ENCODE peak calls at places on chromosomes 3 and 15, in eight cellular contexts. Q is PC-9, M is AG04450, Y is Peyer's patch, X is hepatocyte, A is psoas muscle, J is ovary, P is dorsolateral prefrontal cortex. H is an unnamed sample.

GRCh38 chr3:38168988-38169363 is 3.6 kb downstream of the OXSR1 start:
- DNase-seq in A (no peak), M (no peak), P (no peak), J (no peak), X (no peak), Y (no peak), Q (no peak), H (no peak)

GRCh38 chr3:172692751-172693310 is 18.0 kb downstream of the NCEH1 start:
- DNase-seq in A (no peak), Q (no peak), P (no peak), Y (no peak), X (no peak), M (no peak), J (no peak), H (no peak)

GRCh38 chr3:190399677-190400076 is 11.7 kb downstream of the CLDN16 start:
- DNase-seq in J (no peak), A (no peak), X (no peak), Y (no peak), M (no peak), Q (no peak), P (no peak), H (no peak)

GRCh38 chr3:183698760-183699159 is 1.2 kb downstream of the YEATS2 start:
- DNase-seq in A (no peak), X (peak), Q (no peak), Y (peak), P (no peak), J (peak), M (no peak), H (no peak)

GRCh38 chr3:66279168-66279567 is 58.4 kb downstream of the SLC25A26 start:
- DNase-seq in Q (no peak), P (no peak), M (no peak), A (no peak), X (no peak), J (no peak), Y (no peak), H (no peak)

GRCh38 chr3:66618066-66618465 is 117.2 kb upstream of the LRIG1 start:
- DNase-seq in Y (no peak), A (no peak), M (peak), X (no peak), P (no peak), Q (no peak), J (no peak), H (no peak)

GRCh38 chr3:138187296-138188012 is at the start of gene ARMC8:
- DNase-seq in M (no peak), Y (peak), X (peak), J (peak), P (peak), Q (peak), A (peak), H (peak)

GRCh38 chr15:43550527-43551363 is 33.3 kb downstream of the MAP1A start:
- DNase-seq in A (peak), M (no peak), P (no peak), J (no peak), Q (no peak), Y (no peak), X (no peak), H (no peak)

GRCh38 chr3:63679181-63679580 is 26.7 kb downstream of the SNTN start:
- DNase-seq in X (no peak), A (no peak), M (no peak), Y (no peak), P (no peak), J (no peak), Q (no peak), H (no peak)

GRCh38 chr3:57281710-57282109 is 10.8 kb downstream of the ASB14 start:
- DNase-seq in P (no peak), Y (no peak), M (no peak), A (no peak), J (no peak), X (no peak), Q (peak), H (no peak)

GRCh38 chr3:45689787-45690145 is 570 bp downstream of the SACM1L start:
- DNase-seq in X (no peak), Y (no peak), Q (no peak), P (no peak), J (no peak), M (no peak), A (no peak), H (no peak)

GRCh38 chr3:45688882-45689786 is at the start of gene SACM1L:
- DNase-seq in A (peak), J (peak), Q (peak), P (peak), M (peak), X (peak), Y (peak), H (peak)

GRCh38 chr3:45690331-45691035 is 1.3 kb downstream of the SACM1L start:
- DNase-seq in J (no peak), M (no peak), A (no peak), P (no peak), Y (no peak), X (no peak), Q (no peak), H (no peak)

GRCh38 chr3:45693941-45694521 is 4.8 kb downstream of the SACM1L start:
- DNase-seq in M (no peak), X (no peak), Y (no peak), P (no peak), Q (no peak), A (no peak), J (no peak), H (no peak)

DNA sequence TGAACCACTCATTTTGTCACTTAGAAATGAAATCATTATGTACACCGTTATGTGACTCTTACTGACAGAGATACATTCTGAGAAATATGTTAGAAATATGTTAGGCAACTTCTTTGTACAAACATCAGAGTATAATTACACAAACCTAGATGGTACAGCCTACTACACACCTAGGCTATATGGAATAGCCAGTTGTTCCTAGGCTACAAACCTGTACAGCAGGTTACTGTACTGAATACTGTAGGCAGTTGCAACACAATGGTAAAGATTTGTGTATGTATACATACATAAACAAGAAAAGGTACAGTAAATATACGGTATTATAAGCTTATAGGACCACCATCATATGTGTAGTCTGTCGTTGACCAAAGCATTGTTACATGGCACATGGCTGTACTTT is 3.7 kb downstream of the SACM1L start:
- DNase-seq in Q (no peak), X (no peak), A (no peak), M (no peak), P (no peak), Y (no peak), J (no peak), H (no peak)
- H3K4me3 ChIP-seq in Q (no peak), X (no peak), A (no peak), M (no peak), P (no peak), Y (no peak), J (no peak), H (no peak)

DNA sequence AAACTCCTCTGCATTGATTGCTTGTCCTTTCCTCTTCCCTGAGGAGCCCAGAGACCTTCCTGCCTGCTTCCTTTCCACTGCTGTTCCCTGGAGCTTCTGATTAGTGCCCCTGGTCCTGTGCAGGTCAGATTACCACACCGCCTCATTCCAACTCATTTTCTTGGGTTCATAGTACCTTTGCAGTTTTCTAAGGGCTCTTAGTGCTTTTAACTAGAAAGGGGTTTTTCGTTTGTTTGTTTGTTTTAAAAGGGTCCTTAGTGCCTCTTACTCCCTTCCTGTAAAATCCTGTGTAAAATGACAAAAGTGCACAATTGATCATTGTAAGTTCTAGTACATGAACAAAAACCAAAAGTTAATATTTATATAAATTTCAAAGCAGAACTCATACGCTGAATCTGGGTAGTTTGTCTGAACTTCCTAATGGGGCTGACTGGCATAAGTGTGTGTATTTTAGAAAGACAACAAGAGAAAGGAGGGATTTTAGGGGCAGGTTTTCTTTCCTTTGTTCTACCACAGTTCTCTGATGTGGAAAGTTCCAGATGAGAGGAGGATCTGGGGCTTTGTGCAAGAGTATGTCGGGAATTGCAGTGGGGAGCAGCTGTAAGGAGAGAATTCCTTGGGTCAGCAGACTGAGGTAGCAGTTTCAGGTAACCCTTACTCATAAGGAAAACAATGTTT is 30.6 kb downstream of the SNRK start:
- DNase-seq in Q (no peak), A (no peak), Y (no peak), X (no peak), P (no peak), M (peak), J (no peak), H (no peak)
- TF ChIP-seq CTCF in Q (no peak), A (no peak), Y (no peak), X (no peak), P (no peak), M (no peak), J (no peak), H (no peak)

DNA sequence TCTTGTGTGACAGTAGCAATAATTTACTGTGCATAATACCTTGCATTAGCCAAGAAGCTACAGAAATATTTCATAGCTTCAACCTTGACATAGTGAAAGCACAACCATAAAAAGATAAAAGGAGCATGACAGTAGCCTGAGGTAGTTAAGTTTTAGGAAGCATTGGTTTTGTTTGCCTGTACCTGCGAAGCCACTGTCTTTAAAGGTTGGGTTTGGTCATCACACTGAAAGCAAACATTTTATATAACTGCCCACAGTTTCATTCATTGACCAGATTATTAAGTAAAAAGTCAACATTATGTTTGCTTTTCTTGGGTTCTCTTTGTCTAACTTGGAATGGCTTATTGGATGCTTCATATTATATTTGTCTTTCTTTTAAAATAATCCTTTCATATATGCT is 450.1 kb upstream of the IL12A start:
- DNase-seq in M (no peak), X (no peak), Y (no peak), Q (no peak), A (no peak), P (no peak), J (no peak), H (no peak)
- H3K4me3 ChIP-seq in M (no peak), X (no peak), Y (no peak), Q (no peak), A (no peak), P (no peak), J (no peak), H (no peak)

GRCh38 chr3:8755564-8756237 is 13.7 kb downstream of the OXTR start:
- DNase-seq in M (no peak), P (no peak), J (no peak), X (no peak), A (no peak), Q (no peak), Y (no peak), H (no peak)
- TF ChIP-seq CTCF in M (peak), P (no peak), J (no peak), X (no peak), A (no peak), Q (peak), Y (no peak), H (no peak)

GRCh38 chr3:4493008-4493930 is at the start of gene ITPR1:
- DNase-seq in A (peak), J (peak), P (peak), X (peak), Q (peak), M (peak), Y (peak), H (peak)

GRCh38 chr3:4497005-4497692 is 4.0 kb downstream of the ITPR1 start:
- DNase-seq in X (no peak), A (no peak), Y (no peak), J (no peak), Q (no peak), P (no peak), M (no peak), H (no peak)

GRCh38 chr3:4494807-4495200 is 1.7 kb downstream of the ITPR1 start:
- DNase-seq in J (no peak), M (no peak), Q (no peak), Y (no peak), P (no peak), X (no peak), A (no peak), H (no peak)

GRCh38 chr3:4493931-4494806 is 1.0 kb downstream of the ITPR1 start:
- DNase-seq in X (peak), J (peak), P (no peak), Y (peak), M (no peak), A (no peak), Q (no peak), H (no peak)

GRCh38 chr3:4495294-4496110 is 2.4 kb downstream of the ITPR1 start:
- DNase-seq in P (no peak), Q (no peak), J (no peak), A (no peak), X (no peak), Y (no peak), M (no peak), H (no peak)
- H3K4me3 ChIP-seq in P (peak), Q (no peak), J (peak), A (peak), X (no peak), Y (peak), M (no peak), H (no peak)

DNA sequence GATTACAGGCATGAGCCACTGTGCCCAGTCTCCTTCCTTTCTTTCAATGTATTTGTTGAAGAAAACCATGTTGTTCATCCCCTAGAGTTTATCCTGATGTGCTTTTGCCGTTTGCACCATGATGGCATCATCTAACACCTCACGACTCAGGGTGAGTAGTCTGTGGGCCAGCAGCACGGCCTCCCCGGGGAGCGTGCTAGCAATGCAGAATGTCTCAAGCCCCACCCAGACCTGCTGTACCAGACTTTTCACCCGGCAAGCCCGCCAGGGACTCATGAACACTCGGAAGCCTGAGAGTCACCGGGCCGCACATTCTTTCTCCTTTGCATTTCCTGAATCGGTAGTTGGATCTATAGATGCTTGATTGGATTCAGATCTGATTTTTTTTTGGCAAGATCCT is 64.6 kb downstream of the RPN1 start:
- DNase-seq in X (no peak), Y (no peak), Q (peak), J (no peak), M (no peak), A (no peak), P (no peak), H (no peak)
- TF ChIP-seq CTCF in X (no peak), Y (no peak), Q (no peak), J (no peak), M (no peak), A (no peak), P (no peak), H (no peak)

GRCh38 chr3:176523114-176523513 is 674.2 kb downstream of the TBL1XR1 start:
- DNase-seq in P (no peak), A (no peak), J (no peak), Y (no peak), M (no peak), Q (no peak), X (no peak), H (no peak)
- H3K4me3 ChIP-seq in P (no peak), A (no peak), J (no peak), Y (no peak), M (no peak), Q (no peak), X (no peak), H (no peak)

GRCh38 chr3:114584734-114585371 is 291.0 kb downstream of the TIGIT start:
- DNase-seq in A (no peak), Y (no peak), J (peak), M (no peak), P (no peak), X (no peak), Q (no peak), H (no peak)
- TF ChIP-seq CTCF in A (no peak), Y (no peak), J (no peak), M (no peak), P (no peak), X (no peak), Q (no peak), H (no peak)

DNA sequence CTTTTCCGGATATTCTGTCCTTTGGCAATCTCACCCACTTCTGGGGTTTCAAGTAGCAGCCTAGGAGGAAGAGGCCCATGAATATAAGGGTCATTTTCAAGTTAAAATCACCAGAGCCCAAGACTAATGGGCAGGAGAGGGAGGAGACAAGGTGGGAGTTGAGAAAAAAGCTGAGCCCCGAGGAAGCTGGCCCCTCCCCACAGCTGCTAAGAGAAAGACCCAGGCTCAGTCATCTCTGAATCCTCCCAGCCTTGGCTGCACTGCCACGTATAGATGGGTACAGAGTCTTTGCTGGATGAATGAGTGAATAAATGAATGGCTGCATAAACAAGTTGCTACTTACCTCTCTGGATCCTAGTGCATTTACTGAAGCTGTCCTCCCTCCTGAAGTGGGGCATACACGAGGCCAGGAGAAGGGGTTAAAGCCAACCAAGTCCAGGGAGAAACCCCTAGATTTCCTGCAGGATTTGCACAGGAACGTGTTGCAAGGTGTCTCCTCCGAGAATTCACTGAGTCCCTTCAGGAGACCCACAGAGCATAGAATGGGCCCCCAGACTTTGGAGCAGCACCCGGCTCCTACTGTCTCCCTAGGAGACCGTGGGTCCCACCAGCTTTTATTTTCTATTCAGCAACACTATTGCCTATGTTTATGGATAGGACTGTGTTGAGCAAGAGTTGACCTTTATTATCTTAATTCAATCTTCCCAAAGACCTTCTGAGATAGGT is 100.8 kb upstream of the LIPC start:
- DNase-seq in X (no peak), A (no peak), P (no peak), J (no peak), Y (no peak), M (no peak), Q (no peak), H (no peak)
- H3K4me3 ChIP-seq in X (no peak), A (no peak), P (no peak), J (no peak), Y (no peak), M (no peak), Q (peak), H (no peak)

H was measured in body of pancreas.